ENCODE peak calls at places on chromosome 1, in six cellular contexts. G, S, I, A, W and F are unnamed samples.

GRCh38 chr1:161486806-161487482 is 18.3 kb upstream of the FCGR2A start:
- DNase-seq in S (no peak), A (peak; percentile 46), G (peak; percentile 87), I (peak; percentile 42), W (peak; percentile 12), F (peak; percentile 58)

GRCh38 chr1:41474490-41475271 is 9.8 kb downstream of the EDN2 start:
- DNase-seq in G (no peak), W (no peak), I (no peak), S (no peak), A (no peak), F (no peak)

GRCh38 chr1:223706077-223706988 is 6.0 kb upstream of the CAPN2 start:
- DNase-seq in A (no peak), W (peak; percentile 74), S (no peak), G (peak; percentile 90), I (no peak), F (peak; percentile 44)

GRCh38 chr1:88029142-88029541 is 654.9 kb upstream of the PKN2 start:
- DNase-seq in W (no peak), A (no peak), G (peak; percentile 38), S (no peak), I (no peak), F (peak; percentile 26)

GRCh38 chr1:71828431-71829012 is 453.8 kb downstream of the NEGR1 start:
- DNase-seq in W (no peak), S (no peak), I (no peak), G (no peak), A (no peak), F (no peak)

GRCh38 chr1:41515131-41515678 is 30.7 kb upstream of the EDN2 start:
- DNase-seq in I (no peak), W (no peak), G (no peak), A (no peak), S (no peak), F (peak; percentile 89)

GRCh38 chr1:185396126-185396525 is 79.1 kb upstream of the IVNS1ABP start:
- DNase-seq in I (no peak), S (no peak), G (peak; percentile 19), W (no peak), A (no peak), F (no peak)

GRCh38 chr1:21896652-21897532 is 40.2 kb downstream of the HSPG2 start:
- DNase-seq in S (no peak), G (no peak), W (no peak), I (no peak), A (no peak), F (no peak)

GRCh38 chr1:2415801-2416208 is 3.4 kb upstream of the PEX10 start:
- DNase-seq in A (peak; percentile 72), G (no peak), S (no peak), I (peak; percentile 52), W (no peak), F (peak; percentile 59)

GRCh38 chr1:59468828-59469428 is 172.0 kb downstream of the FGGY start:
- DNase-seq in W (no peak), G (no peak), I (no peak), S (no peak), A (no peak), F (no peak)

GRCh38 chr1:22142315-22143064 is 407 bp downstream of the WNT4 start:
- DNase-seq in S (no peak), I (no peak), A (peak; percentile 18), W (no peak), G (peak; percentile 21), F (peak; percentile 31)

GRCh38 chr1:156384007-156384406 is 15.0 kb downstream of the RHBG start:
- DNase-seq in G (no peak), I (no peak), A (no peak), S (no peak), W (no peak), F (no peak)

GRCh38 chr1:112058815-112059450 is 69.5 kb upstream of the KCND3 start:
- DNase-seq in G (no peak), A (no peak), W (no peak), S (no peak), I (no peak), F (peak; percentile 1)

GRCh38 chr1:1979482-1980165 is 24.0 kb downstream of the CFAP74 start:
- DNase-seq in S (no peak), A (no peak), W (no peak), G (no peak), I (no peak), F (no peak)

GRCh38 chr1:200038645-200038986 is 11.1 kb downstream of the NR5A2 start:
- DNase-seq in S (no peak), G (no peak), A (no peak), I (no peak), W (no peak), F (no peak)

GRCh38 chr1:175204285-175204684 is 11.7 kb upstream of the KIAA0040 start:
- DNase-seq in G (no peak), W (no peak), I (no peak), A (peak; percentile 13), S (no peak), F (no peak)

GRCh38 chr1:1020415-1021009 is 592 bp downstream of the AGRN start:
- DNase-seq in S (no peak), W (no peak), I (no peak), G (no peak), A (peak; percentile 67), F (peak; percentile 36)

GRCh38 chr1:228446849-228447248 is 30.2 kb upstream of the TRIM17 start:
- DNase-seq in A (no peak), G (no peak), W (no peak), S (no peak), I (no peak), F (no peak)

GRCh38 chr1:17212009-17212408 is 7.1 kb downstream of the PADI1 start:
- DNase-seq in W (no peak), A (no peak), G (no peak), I (no peak), S (no peak), F (peak; percentile 54)

GRCh38 chr1:85850238-85850637 is 142.0 kb upstream of the ZNHIT6 start:
- DNase-seq in G (peak; percentile 95), I (no peak), A (no peak), S (no peak), W (peak; percentile 68), F (peak; percentile 15)

GRCh38 chr1:86705633-86705985 is 1.2 kb downstream of the SH3GLB1 start:
- DNase-seq in A (no peak), G (peak; percentile 44), S (no peak), W (no peak), I (no peak), F (no peak)

GRCh38 chr1:228393268-228393699 is 13.4 kb downstream of the TRIM11 start:
- DNase-seq in I (peak; percentile 22), W (no peak), S (no peak), G (peak; percentile 82), A (no peak), F (peak; percentile 78)

GRCh38 chr1:43564617-43565348 is 34.1 kb downstream of the PTPRF start:
- DNase-seq in I (no peak), G (no peak), S (no peak), W (no peak), A (no peak), F (no peak)

GRCh38 chr1:52472384-52472783 is 68.0 kb downstream of the PRPF38A start:
- DNase-seq in G (no peak), W (no peak), I (no peak), S (no peak), A (no peak), F (no peak)

GRCh38 chr1:52474807-52475206 is 70.4 kb downstream of the PRPF38A start:
- DNase-seq in I (no peak), A (no peak), W (no peak), G (no peak), S (no peak), F (no peak)

GRCh38 chr1:52469108-52469507 is 64.7 kb downstream of the PRPF38A start:
- DNase-seq in S (no peak), G (no peak), I (no peak), W (no peak), A (no peak), F (no peak)

GRCh38 chr1:52476943-52477342 is 72.5 kb downstream of the PRPF38A start:
- DNase-seq in W (no peak), G (no peak), I (no peak), A (no peak), S (no peak), F (no peak)

DNA sequence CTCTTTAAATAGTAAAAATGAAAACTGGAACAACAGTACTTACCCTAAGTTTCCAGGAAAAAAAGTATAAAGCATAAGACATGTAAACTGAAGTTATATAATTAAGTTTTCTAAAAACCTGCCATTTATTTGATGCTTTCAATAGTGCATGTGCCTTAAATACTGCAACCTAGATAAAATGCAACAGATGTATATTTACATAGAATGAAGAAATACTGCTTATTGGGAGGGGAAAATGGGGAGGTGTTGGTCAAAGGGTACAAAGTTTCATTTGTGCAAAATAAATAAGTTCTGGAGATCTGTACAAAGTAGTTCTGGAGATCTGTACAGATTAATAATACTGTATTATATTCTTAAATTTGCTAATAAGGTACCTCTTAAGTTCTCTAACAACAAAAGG is 68.6 kb downstream of the PRPF38A start:
- DNase-seq in G (no peak), I (no peak), W (no peak), S (no peak), A (no peak), F (no peak)
- TF ChIP-seq CTCF in G (no peak), I (no peak), W (no peak), S (no peak), A (no peak), F (no peak)

GRCh38 chr1:25797939-25798338 is 2.1 kb upstream of the SELENON start:
- DNase-seq in W (no peak), I (peak; percentile 42), A (peak; percentile 46), G (peak; percentile 42), S (no peak), F (peak; percentile 47)
- TF ChIP-seq CTCF in W (peak; percentile 52), I (no peak), A (peak; percentile 48), G (peak; percentile 54), S (peak; percentile 58), F (peak; percentile 41)

GRCh38 chr1:116958110-116958509 is 43.5 kb upstream of the CD101 start:
- DNase-seq in A (no peak), W (no peak), G (no peak), I (no peak), S (no peak), F (no peak)

GRCh38 chr1:116956378-116956777 is 45.2 kb upstream of the CD101 start:
- DNase-seq in W (no peak), I (no peak), S (no peak), A (no peak), G (no peak), F (no peak)

GRCh38 chr1:116951175-116951935 is 41.6 kb downstream of the PTGFRN start:
- DNase-seq in W (peak; percentile 25), I (no peak), S (no peak), A (no peak), G (peak; percentile 87), F (no peak)

GRCh38 chr1:116957646-116958045 is 43.9 kb upstream of the CD101 start:
- DNase-seq in G (no peak), A (no peak), S (no peak), I (no peak), W (no peak), F (no peak)

DNA sequence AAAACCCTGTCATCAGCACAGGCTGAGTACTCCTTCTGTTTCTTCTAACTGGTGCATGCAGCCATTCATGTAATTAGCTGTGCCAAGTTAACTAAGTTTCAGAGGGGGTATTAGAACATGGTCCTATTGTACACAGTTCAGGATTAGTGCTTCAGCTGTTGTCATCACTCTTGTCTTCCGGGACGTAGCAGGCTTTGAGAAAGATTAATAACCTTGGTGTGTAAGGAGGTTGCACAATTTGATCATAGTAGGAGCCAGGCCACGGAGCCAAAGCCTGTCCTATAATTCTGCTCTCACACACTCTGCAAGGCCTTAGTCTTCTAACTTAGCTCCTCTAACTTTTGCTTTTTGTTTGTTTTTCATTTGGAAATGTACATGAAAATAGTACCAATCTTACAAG is 44.7 kb downstream of the PTGFRN start:
- DNase-seq in G (peak; percentile 31), A (no peak), I (no peak), W (no peak), S (no peak), F (no peak)
- TF ChIP-seq CTCF in G (no peak), A (no peak), I (no peak), W (no peak), S (no peak), F (no peak)

GRCh38 chr1:46603858-46604549 is at the start of gene MKNK1:
- DNase-seq in I (peak; percentile 98), W (peak; percentile 81), G (peak; percentile 93), S (peak; percentile 81), A (peak; percentile 98), F (peak; percentile 98)
- TF ChIP-seq CTCF in I (no peak), W (peak; percentile 20), G (peak; percentile 15), S (no peak), A (no peak), F (no peak)